ENCODE peak calls at places on chromosomes 7 and 10, in eight cellular contexts. H, P, K, X, Z, J, G and T are unnamed samples.
A peak's percentile ranks its signal among the peaks of the same experiment; 100 is the strongest.

GRCh38 chr10:98331888-98332287 is 63.9 kb upstream of the LOXL4 start:
- DNase-seq in H (no peak), P (no peak), K (no peak), X (no peak), Z (peak; percentile 28), J (no peak), G (no peak), T (no peak)

GRCh38 chr7:47132471-47132870 is 449.4 kb downstream of the TNS3 start:
- DNase-seq in H (no peak), P (no peak), K (no peak), X (no peak), Z (no peak), J (peak; percentile 47), G (peak; percentile 40), T (no peak)

GRCh38 chr7:77831481-77831880 is 32.9 kb downstream of the PHTF2 start:
- DNase-seq in H (no peak), P (no peak), K (no peak), X (no peak), Z (no peak), J (no peak), G (no peak), T (no peak)

GRCh38 chr10:116787018-116787674 is 44.8 kb upstream of the HSPA12A start:
- DNase-seq in H (no peak), P (no peak), K (no peak), X (no peak), Z (no peak), J (no peak), G (no peak), T (no peak)

GRCh38 chr10:77844713-77845454 is 81.7 kb downstream of the DLG5 start:
- DNase-seq in H (peak; percentile 72), P (no peak), K (no peak), X (peak; percentile 88), Z (no peak), J (peak; percentile 67), G (peak; percentile 97), T (no peak)

GRCh38 chr7:16491148-16491547 is 25.6 kb upstream of the SOSTDC1 start:
- DNase-seq in H (no peak), P (no peak), K (no peak), X (no peak), Z (no peak), J (no peak), G (peak; percentile 39), T (no peak)

GRCh38 chr10:68742397-68742796 is 21.4 kb downstream of the CCAR1 start:
- DNase-seq in H (no peak), P (no peak), K (no peak), X (no peak), Z (no peak), J (no peak), G (no peak), T (no peak)

GRCh38 chr10:89476676-89477075 is 58.7 kb downstream of the SLC16A12 start:
- DNase-seq in H (no peak), P (no peak), K (peak; percentile 3), X (peak; percentile 95), Z (no peak), J (no peak), G (peak; percentile 91), T (no peak)

GRCh38 chr10:69434169-69434568 is 17.1 kb upstream of the TSPAN15 start:
- DNase-seq in H (no peak), P (no peak), K (no peak), X (no peak), Z (no peak), J (no peak), G (no peak), T (no peak)

GRCh38 chr10:13567030-13567429 is 19.7 kb upstream of the PRPF18 start:
- DNase-seq in H (no peak), P (no peak), K (no peak), X (peak; percentile 25), Z (no peak), J (no peak), G (no peak), T (no peak)

GRCh38 chr7:12146813-12147212 is 64.3 kb upstream of the TMEM106B start:
- DNase-seq in H (no peak), P (no peak), K (no peak), X (no peak), Z (no peak), J (no peak), G (peak; percentile 42), T (no peak)

GRCh38 chr10:131726967-131727366 is 173.8 kb upstream of the PPP2R2D start:
- DNase-seq in H (no peak), P (no peak), K (no peak), X (no peak), Z (no peak), J (no peak), G (no peak), T (no peak)

GRCh38 chr7:31549621-31550020 is 35.7 kb downstream of the ITPRID1 start:
- DNase-seq in H (no peak), P (no peak), K (no peak), X (no peak), Z (no peak), J (no peak), G (no peak), T (no peak)

GRCh38 chr10:125700355-125700911 is 17.5 kb upstream of the TEX36 start:
- DNase-seq in H (no peak), P (no peak), K (no peak), X (peak; percentile 52), Z (no peak), J (peak; percentile 35), G (no peak), T (no peak)

GRCh38 chr7:132187869-132188789 is 388.1 kb downstream of the PLXNA4 start:
- DNase-seq in H (no peak), P (no peak), K (no peak), X (no peak), Z (no peak), J (no peak), G (no peak), T (no peak)

GRCh38 chr10:118333871-118334270 is 8.3 kb downstream of the FAM204A start:
- DNase-seq in H (no peak), P (no peak), K (no peak), X (no peak), Z (no peak), J (no peak), G (no peak), T (no peak)

GRCh38 chr7:47361746-47362215 is 220.1 kb downstream of the TNS3 start:
- DNase-seq in H (no peak), P (no peak), K (no peak), X (peak; percentile 89), Z (peak; percentile 60), J (peak; percentile 71), G (peak; percentile 98), T (no peak)

GRCh38 chr10:218753-219152 is 83.5 kb downstream of the ZMYND11 start:
- DNase-seq in H (no peak), P (no peak), K (no peak), X (peak; percentile 28), Z (no peak), J (peak; percentile 35), G (no peak), T (no peak)